ENCODE peak calls at places on chromosomes 11 and 22, in eight cellular contexts. I is head of caudate nucleus; S is EH; D is stimulated activated CD8-positive, alpha-beta memory T cell treated with anti-CD3 and anti-CD28 coated beads, Interleukin-15, amount 100 ng/mL, for 1 hour; C is endothelial cell; E is cardiac muscle cell; W is colonic mucosa; A is skeletal muscle cell. L is an unnamed sample.

GRCh38 chr11:98104249-98104648 is 916.5 kb upstream of the CNTN5 start:
- DNase-seq in I (no peak), S (no peak), D (no peak), C (no peak), E (no peak), W (no peak), A (no peak), L (no peak)

GRCh38 chr11:131924001-131924400 is 553.6 kb downstream of the NTM start:
- DNase-seq in I (no peak), S (peak), D (no peak), C (no peak), E (no peak), W (no peak), A (no peak), L (no peak)

GRCh38 chr22:50700387-50701075 is 27.9 kb downstream of the SHANK3 start:
- DNase-seq in I (peak), S (no peak), D (no peak), C (no peak), E (no peak), W (no peak), A (no peak), L (no peak)

GRCh38 chr22:46910624-46911023 is 148.2 kb downstream of the TBC1D22A start:
- DNase-seq in I (no peak), S (no peak), D (no peak), C (no peak), E (no peak), W (no peak), A (no peak), L (no peak)

GRCh38 chr11:127644366-127644765 is 643.8 kb upstream of the KIRREL3 start:
- DNase-seq in I (no peak), S (no peak), D (no peak), C (no peak), E (no peak), W (no peak), A (no peak), L (no peak)

GRCh38 chr22:20380486-20380885 is 13.5 kb upstream of the ZNF74 start:
- DNase-seq in I (no peak), S (no peak), D (no peak), C (no peak), E (no peak), W (no peak), A (no peak), L (no peak)

GRCh38 chr22:36257948-36258674 is 5.2 kb downstream of the APOL1 start:
- DNase-seq in I (no peak), S (no peak), D (no peak), C (no peak), E (no peak), W (no peak), A (no peak), L (no peak)

GRCh38 chr11:69920500-69921428 is 101.5 kb upstream of the FGF3 start:
- DNase-seq in I (no peak), S (no peak), D (no peak), C (no peak), E (no peak), W (no peak), A (no peak), L (no peak)

GRCh38 chr11:22800482-22800881 is 29.1 kb downstream of the SVIP start:
- DNase-seq in I (no peak), S (no peak), D (no peak), C (no peak), E (no peak), W (no peak), A (no peak), L (no peak)

GRCh38 chr22:37176464-37177061 is 11.5 kb downstream of the C1QTNF6 start:
- DNase-seq in I (peak), S (peak), D (no peak), C (no peak), E (peak), W (no peak), A (peak), L (peak)

GRCh38 chr22:46018859-46019258 is 41.9 kb upstream of the WNT7B start:
- DNase-seq in I (no peak), S (peak), D (no peak), C (no peak), E (no peak), W (no peak), A (no peak), L (no peak)

GRCh38 chr11:292211-293121 is 3.5 kb downstream of the PGGHG start:
- DNase-seq in I (no peak), S (no peak), D (no peak), C (no peak), E (no peak), W (no peak), A (no peak), L (no peak)

GRCh38 chr11:17389205-17389956 is 922 bp upstream of the KCNJ11 start:
- DNase-seq in I (peak), S (peak), D (peak), C (peak), E (peak), W (peak), A (no peak), L (no peak)

GRCh38 chr22:30574095-30574981 is at the start of gene GAL3ST1:
- DNase-seq in I (peak), S (no peak), D (no peak), C (no peak), E (no peak), W (peak), A (no peak), L (no peak)

L was measured in AG09309.